ENCODE peak calls at places on chromosomes 16 and 17, in seven cellular contexts. V, X, N, R, Y, U and M are unnamed samples. For H3K9me3, the result is how much of the 10 kb centered on the place peaks cover.

GRCh38 chr17:8563981-8564602 is 66.4 kb downstream of the MYH10 start:
- DNase-seq in X (no peak), U (no peak), V (no peak), Y (no peak), N (peak), R (no peak), M (no peak)

GRCh38 chr16:85090166-85090565 is 22.1 kb downstream of the CIBAR2 start:
- DNase-seq in R (no peak), N (peak), U (no peak), Y (peak), X (no peak), V (no peak), M (no peak)

GRCh38 chr16:76787394-76787793 is 403.6 kb upstream of the MON1B start:
- DNase-seq in R (no peak), V (no peak), U (no peak), Y (no peak), N (no peak), X (no peak), M (no peak)

GRCh38 chr17:50946223-50946890 is 80.2 kb upstream of the TOB1 start:
- DNase-seq in Y (no peak), V (no peak), U (no peak), X (no peak), R (no peak), N (no peak), M (no peak)

GRCh38 chr16:2768403-2769089 is 8.5 kb downstream of the ELOB start:
- DNase-seq in V (no peak), N (no peak), R (no peak), Y (peak), X (peak), U (no peak), M (no peak)

GRCh38 chr17:48878920-48879898 is 13.4 kb upstream of the ATP5MC1 start:
- DNase-seq in R (peak), U (no peak), Y (no peak), N (peak), X (no peak), V (no peak), M (peak)

GRCh38 chr17:73641779-73642580 is 2.3 kb downstream of the SDK2 start:
- DNase-seq in R (no peak), V (no peak), Y (no peak), X (no peak), N (no peak), U (no peak), M (no peak)

GRCh38 chr17:45687594-45687993 is 96.5 kb upstream of the CRHR1 start:
- DNase-seq in U (no peak), V (no peak), Y (no peak), X (no peak), R (no peak), N (no peak), M (no peak)

GRCh38 chr17:68101992-68102758 is 66.6 kb downstream of the KPNA2 start:
- DNase-seq in N (no peak), R (peak), U (peak), V (no peak), Y (no peak), X (no peak), M (peak)

GRCh38 chr16:4433914-4434787 is 8.5 kb downstream of the DNAJA3 start:
- DNase-seq in X (no peak), Y (no peak), U (no peak), R (no peak), V (no peak), N (no peak), M (no peak)

GRCh38 chr17:57363580-57363979 is 107.3 kb downstream of the MSI2 start:
- DNase-seq in U (no peak), Y (no peak), V (no peak), X (no peak), R (no peak), N (no peak), M (no peak)

GRCh38 chr16:77306050-77306616 is 106.9 kb downstream of the SYCE1L start:
- DNase-seq in U (no peak), N (no peak), V (no peak), X (no peak), Y (no peak), R (no peak), M (no peak)

GRCh38 chr16:19344224-19344801 is 58.8 kb downstream of the CLEC19A start:
- DNase-seq in U (no peak), Y (no peak), R (no peak), V (no peak), N (no peak), X (no peak), M (no peak)

GRCh38 chr17:18258356-18259038 is at the start of gene FLII:
- DNase-seq in X (no peak), Y (peak), V (no peak), U (peak), R (peak), N (peak), M (peak)

GRCh38 chr17:9928601-9929341 is 23.7 kb upstream of the RCVRN start:
- DNase-seq in V (no peak), Y (peak), U (no peak), R (no peak), X (no peak), N (peak), M (no peak)

GRCh38 chr17:49460401-49460800 is 34.7 kb upstream of the NGFR start:
- DNase-seq in N (no peak), V (no peak), U (no peak), X (no peak), R (no peak), Y (no peak), M (no peak)

GRCh38 chr16:87328846-87329245 is 11.7 kb upstream of the C16orf95 start:
- DNase-seq in X (no peak), Y (peak), U (no peak), V (no peak), R (no peak), N (no peak), M (no peak)

GRCh38 chr17:14791221-14791620 is 473.9 kb downstream of the PMP22 start:
- DNase-seq in N (peak), R (no peak), U (no peak), V (no peak), Y (no peak), X (no peak), M (no peak)

GRCh38 chr17:76141212-76142043 is at the start of gene FOXJ1:
- DNase-seq in X (peak), N (peak), Y (peak), V (peak), R (peak), U (peak), M (peak)

GRCh38 chr16:59179446-59180082 is 445.4 kb upstream of the GOT2 start:
- DNase-seq in N (no peak), R (no peak), Y (no peak), V (no peak), U (no peak), X (no peak), M (peak)

GRCh38 chr17:49873466-49873865 is 25.6 kb upstream of the TAC4 start:
- DNase-seq in U (no peak), Y (no peak), X (no peak), N (no peak), V (no peak), R (no peak), M (no peak)

GRCh38 chr17:79668344-79669250 is 57.7 kb upstream of the RBFOX3 start:
- DNase-seq in R (no peak), N (no peak), X (no peak), Y (no peak), V (no peak), U (no peak), M (no peak)

GRCh38 chr16:67697407-67697806 is 21.7 kb downstream of the GFOD2 start:
- DNase-seq in Y (no peak), N (no peak), X (no peak), V (no peak), R (no peak), U (no peak), M (no peak)

DNA sequence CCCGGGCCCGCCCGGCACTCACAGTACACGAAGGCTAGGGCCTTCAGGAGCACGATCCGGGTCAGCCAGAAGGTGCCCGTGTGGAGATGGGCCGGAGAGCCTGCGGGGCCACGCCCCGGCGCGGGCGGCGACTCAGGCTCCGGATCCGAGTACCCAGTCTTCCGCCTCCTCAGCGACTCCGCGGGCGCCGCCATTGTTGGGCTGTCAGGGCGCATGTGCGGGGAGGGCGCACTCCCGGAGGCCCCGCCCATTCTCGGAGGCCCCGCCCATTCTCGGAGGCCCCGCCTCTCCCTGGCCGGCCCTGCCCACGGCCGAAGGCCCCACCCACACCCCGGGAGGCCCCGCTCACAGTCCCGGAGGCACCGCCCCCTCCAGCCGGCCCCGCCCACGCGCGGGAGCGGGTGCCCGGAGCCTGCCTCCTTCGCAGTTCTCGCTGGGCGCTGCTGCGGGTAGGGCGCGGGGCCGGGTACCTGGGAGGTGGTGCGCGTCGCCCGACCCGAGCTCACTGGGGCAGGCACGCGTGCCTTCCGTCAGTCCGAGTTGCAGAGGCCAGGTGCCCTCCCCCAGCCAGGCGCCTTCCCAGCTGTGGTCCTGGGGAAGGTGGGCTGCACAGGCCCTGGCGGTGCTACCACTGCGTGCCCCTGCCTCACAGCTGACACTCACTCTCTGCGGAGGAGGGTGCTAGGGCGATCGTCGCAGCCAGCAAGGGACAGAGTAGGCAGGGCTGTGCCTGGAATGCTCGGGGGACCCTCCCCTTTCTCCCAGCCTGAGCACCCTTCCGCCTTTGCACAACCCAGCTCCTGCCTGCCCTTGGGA is at the start of gene LMF1:
- DNase-seq in R (peak), X (peak), N (peak), U (peak), Y (peak), V (peak), M (peak)
- TF ChIP-seq POLR2A in R (peak), X (no peak), N (peak), U (peak), Y (no peak), V (no peak), M (peak)

GRCh38 chr17:82947051-82947991 is 107.5 kb upstream of the ZNF750 start:
- DNase-seq in V (no peak), Y (peak), N (no peak), X (no peak), U (peak), R (no peak), M (no peak)

GRCh38 chr17:82948081-82948511 is 108.3 kb upstream of the ZNF750 start:
- DNase-seq in X (no peak), U (peak), R (no peak), N (no peak), Y (peak), V (no peak), M (no peak)

GRCh38 chr17:82949361-82949760 is 109.5 kb upstream of the ZNF750 start:
- DNase-seq in U (no peak), V (no peak), N (no peak), Y (peak), X (no peak), R (no peak), M (no peak)

GRCh38 chr17:82949984-82950383 is 110.2 kb upstream of the ZNF750 start:
- DNase-seq in R (no peak), U (no peak), N (no peak), X (no peak), Y (peak), V (no peak), M (no peak)

GRCh38 chr17:82948957-82949356 is 109.1 kb upstream of the ZNF750 start:
- DNase-seq in N (no peak), V (no peak), Y (peak), U (no peak), R (no peak), X (no peak), M (no peak)
- H3K9me3 ChIP-seq in N (half or more), V (under half), Y (under half), U (under half), R (under half), X (under half), M (under half)

DNA sequence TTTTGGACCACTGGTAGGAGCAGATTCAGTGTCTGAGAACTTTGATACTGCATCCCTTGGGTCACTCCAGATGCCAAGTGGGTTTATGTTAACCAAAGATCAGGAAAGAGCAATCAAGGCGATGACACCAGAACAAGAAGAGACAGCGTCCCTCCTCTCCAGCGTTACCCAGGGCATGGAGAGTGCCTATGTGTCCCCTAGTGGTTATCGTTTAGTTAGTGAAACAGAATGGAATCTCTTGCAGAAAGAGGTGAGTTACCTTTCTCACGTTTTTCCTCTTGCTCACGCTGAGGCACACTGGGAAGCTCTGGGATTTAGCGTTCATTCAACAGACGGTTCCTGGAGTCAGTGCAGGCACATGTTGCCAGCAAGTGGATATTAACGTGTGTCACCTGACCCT is 58.0 kb downstream of the NUP88 start:
- DNase-seq in R (no peak), N (no peak), U (no peak), Y (no peak), X (no peak), V (no peak), M (no peak)
- TF ChIP-seq POLR2A in R (no peak), N (no peak), U (no peak), Y (no peak), X (no peak), V (no peak), M (no peak)

DNA sequence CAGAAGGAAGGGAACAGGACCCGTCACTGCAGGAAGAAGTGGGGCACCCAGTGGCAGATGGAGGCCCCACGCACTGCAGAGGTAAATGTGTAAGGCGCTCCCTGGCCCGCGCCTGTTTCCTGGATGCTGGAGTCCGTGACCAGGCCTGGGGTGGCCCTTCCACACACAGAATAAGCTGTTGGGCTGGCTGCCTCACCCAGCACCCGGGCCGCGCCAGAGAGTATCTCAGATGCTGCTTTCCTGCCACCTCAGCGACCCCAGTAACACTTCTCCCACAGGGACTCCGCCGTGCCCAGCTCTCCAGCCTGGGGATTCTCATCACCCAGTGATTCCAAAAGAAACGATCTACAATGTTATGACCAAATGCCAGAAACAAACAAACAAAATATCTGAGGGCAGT is 1993.1 kb downstream of the TP53TG3F start:
- DNase-seq in U (peak), X (no peak), N (no peak), Y (no peak), V (peak), R (no peak), M (no peak)
- H3K9me3 ChIP-seq in U (under half), X (under half), N (under half), Y (under half), V (under half), R (under half), M (under half)